ENCODE peak calls at places on chromosomes 2 and 18, in six cellular contexts. One of them, this sample, is unnamed.

GRCh38 chr2:112577756-112578155 is 6.7 kb upstream of the CHCHD5 start:
- DNase-seq in ovary: no peak
- DNase-seq in colonic mucosa: no peak
- DNase-seq in heart left ventricle: no peak
- DNase-seq in MM.1S: no peak
- DNase-seq in A549: no peak
- DNase-seq in this sample: no peak

GRCh38 chr2:16063251-16063850 is 123.0 kb downstream of the MYCN start:
- DNase-seq in ovary: no peak
- DNase-seq in colonic mucosa: no peak
- DNase-seq in heart left ventricle: no peak
- DNase-seq in MM.1S: no peak
- DNase-seq in A549: no peak
- DNase-seq in this sample: no peak

GRCh38 chr2:60553992-60554648 is 666 bp upstream of the BCL11A start:
- DNase-seq in ovary: no peak
- DNase-seq in colonic mucosa: peak; percentile 63
- DNase-seq in heart left ventricle: peak; percentile 79
- DNase-seq in MM.1S: peak; percentile 50
- DNase-seq in A549: no peak
- DNase-seq in this sample: peak; percentile 50

GRCh38 chr18:59008302-59008974 is 131.2 kb upstream of the SEC11C start:
- DNase-seq in ovary: no peak
- DNase-seq in colonic mucosa: no peak
- DNase-seq in heart left ventricle: no peak
- DNase-seq in MM.1S: no peak
- DNase-seq in A549: peak; percentile 77
- DNase-seq in this sample: no peak

GRCh38 chr18:11163668-11164067 is 14.3 kb upstream of the PIEZO2 start:
- DNase-seq in ovary: no peak
- DNase-seq in colonic mucosa: no peak
- DNase-seq in heart left ventricle: peak; percentile 69
- DNase-seq in MM.1S: no peak
- DNase-seq in A549: peak; percentile 18
- DNase-seq in this sample: no peak

GRCh38 chr18:5417342-5417741 is 121.8 kb upstream of the ZBTB14 start:
- DNase-seq in ovary: no peak
- DNase-seq in colonic mucosa: peak; percentile 25
- DNase-seq in heart left ventricle: no peak
- DNase-seq in MM.1S: no peak
- DNase-seq in A549: no peak
- DNase-seq in this sample: no peak

GRCh38 chr2:205792908-205793307 is 110.6 kb downstream of the NRP2 start:
- DNase-seq in ovary: no peak
- DNase-seq in colonic mucosa: no peak
- DNase-seq in heart left ventricle: no peak
- DNase-seq in MM.1S: no peak
- DNase-seq in A549: no peak
- DNase-seq in this sample: no peak

GRCh38 chr18:66533693-66534092 is 70.2 kb downstream of the CDH19 start:
- DNase-seq in ovary: no peak
- DNase-seq in colonic mucosa: no peak
- DNase-seq in heart left ventricle: no peak
- DNase-seq in MM.1S: no peak
- DNase-seq in A549: no peak
- DNase-seq in this sample: no peak

GRCh38 chr2:238069021-238069709 is 8.4 kb downstream of the SCLY start:
- DNase-seq in ovary: no peak
- DNase-seq in colonic mucosa: no peak
- DNase-seq in heart left ventricle: no peak
- DNase-seq in MM.1S: peak; percentile 18
- DNase-seq in A549: no peak
- DNase-seq in this sample: no peak

GRCh38 chr18:49055787-49056186 is 105.0 kb upstream of the SMAD7 start:
- DNase-seq in ovary: no peak
- DNase-seq in colonic mucosa: no peak
- DNase-seq in heart left ventricle: peak; percentile 79
- DNase-seq in MM.1S: no peak
- DNase-seq in A549: no peak
- DNase-seq in this sample: peak; percentile 39

GRCh38 chr2:26848336-26849055 is 564 bp downstream of the DPYSL5 start:
- DNase-seq in ovary: no peak
- DNase-seq in colonic mucosa: no peak
- DNase-seq in heart left ventricle: peak; percentile 67
- DNase-seq in MM.1S: no peak
- DNase-seq in A549: no peak
- DNase-seq in this sample: no peak

GRCh38 chr18:46050268-46050667 is 21.8 kb downstream of the PSTPIP2 start:
- DNase-seq in ovary: no peak
- DNase-seq in colonic mucosa: no peak
- DNase-seq in heart left ventricle: no peak
- DNase-seq in MM.1S: no peak
- DNase-seq in A549: no peak
- DNase-seq in this sample: no peak

GRCh38 chr2:50401772-50402653 is 629.9 kb downstream of the NRXN1 start:
- DNase-seq in ovary: no peak
- DNase-seq in colonic mucosa: peak; percentile 32
- DNase-seq in heart left ventricle: no peak
- DNase-seq in MM.1S: peak; percentile 71
- DNase-seq in A549: peak; percentile 8
- DNase-seq in this sample: peak; percentile 49

GRCh38 chr2:234954551-234954992 is 2.8 kb downstream of the SH3BP4 start:
- DNase-seq in ovary: peak; percentile 56
- DNase-seq in colonic mucosa: no peak
- DNase-seq in heart left ventricle: no peak
- DNase-seq in MM.1S: no peak
- DNase-seq in A549: no peak
- DNase-seq in this sample: no peak

GRCh38 chr2:12555012-12555645 is 161.6 kb upstream of the TRIB2 start:
- DNase-seq in ovary: no peak
- DNase-seq in colonic mucosa: no peak
- DNase-seq in heart left ventricle: no peak
- DNase-seq in MM.1S: no peak
- DNase-seq in A549: no peak
- DNase-seq in this sample: no peak

GRCh38 chr2:29033172-29033571 is 41.2 kb downstream of the PCARE start:
- DNase-seq in ovary: no peak
- DNase-seq in colonic mucosa: no peak
- DNase-seq in heart left ventricle: no peak
- DNase-seq in MM.1S: no peak
- DNase-seq in A549: peak; percentile 66
- DNase-seq in this sample: no peak

GRCh38 chr2:105455488-105455991 is 56.7 kb upstream of the FHL2 start:
- DNase-seq in ovary: peak; percentile 59
- DNase-seq in colonic mucosa: peak; percentile 76
- DNase-seq in heart left ventricle: no peak
- DNase-seq in MM.1S: no peak
- DNase-seq in A549: peak; percentile 77
- DNase-seq in this sample: peak; percentile 48

GRCh38 chr2:240463866-240464481 is 28.5 kb downstream of the GPC1 start:
- DNase-seq in ovary: peak; percentile 10
- DNase-seq in colonic mucosa: peak; percentile 13
- DNase-seq in heart left ventricle: peak; percentile 44
- DNase-seq in MM.1S: no peak
- DNase-seq in A549: no peak
- DNase-seq in this sample: no peak

GRCh38 chr2:41722668-41723369 is 325.0 kb upstream of the PKDCC start:
- DNase-seq in ovary: peak; percentile 48
- DNase-seq in colonic mucosa: no peak
- DNase-seq in heart left ventricle: no peak
- DNase-seq in MM.1S: no peak
- DNase-seq in A549: no peak
- DNase-seq in this sample: no peak

GRCh38 chr2:171598713-171599319 is 76.5 kb downstream of the CYBRD1 start:
- DNase-seq in ovary: no peak
- DNase-seq in colonic mucosa: peak; percentile 46
- DNase-seq in heart left ventricle: no peak
- DNase-seq in MM.1S: peak; percentile 68
- DNase-seq in A549: peak; percentile 78
- DNase-seq in this sample: peak; percentile 36

GRCh38 chr2:47429795-47430194 is 26.8 kb downstream of the MSH2 start:
- DNase-seq in ovary: no peak
- DNase-seq in colonic mucosa: no peak
- DNase-seq in heart left ventricle: no peak
- DNase-seq in MM.1S: no peak
- DNase-seq in A549: no peak
- DNase-seq in this sample: no peak

GRCh38 chr2:39736593-39736992 is 42.5 kb downstream of the THUMPD2 start:
- DNase-seq in ovary: no peak
- DNase-seq in colonic mucosa: no peak
- DNase-seq in heart left ventricle: no peak
- DNase-seq in MM.1S: no peak
- DNase-seq in A549: no peak
- DNase-seq in this sample: no peak

GRCh38 chr2:39741871-39742270 is 37.2 kb downstream of the THUMPD2 start:
- DNase-seq in ovary: no peak
- DNase-seq in colonic mucosa: no peak
- DNase-seq in heart left ventricle: no peak
- DNase-seq in MM.1S: no peak
- DNase-seq in A549: no peak
- DNase-seq in this sample: no peak

GRCh38 chr2:39737661-39738060 is 41.4 kb downstream of the THUMPD2 start:
- DNase-seq in ovary: peak; percentile 22
- DNase-seq in colonic mucosa: no peak
- DNase-seq in heart left ventricle: no peak
- DNase-seq in MM.1S: no peak
- DNase-seq in A549: no peak
- DNase-seq in this sample: no peak

GRCh38 chr2:39739386-39739785 is 39.7 kb downstream of the THUMPD2 start:
- DNase-seq in ovary: no peak
- DNase-seq in colonic mucosa: no peak
- DNase-seq in heart left ventricle: no peak
- DNase-seq in MM.1S: no peak
- DNase-seq in A549: no peak
- DNase-seq in this sample: no peak

GRCh38 chr2:39738941-39739340 is 40.1 kb downstream of the THUMPD2 start:
- DNase-seq in ovary: no peak
- DNase-seq in colonic mucosa: no peak
- DNase-seq in heart left ventricle: no peak
- DNase-seq in MM.1S: no peak
- DNase-seq in A549: no peak
- DNase-seq in this sample: no peak
- H3K9me3 ChIP-seq in ovary: no peaks in the 10 kb centered on the region
- H3K9me3 ChIP-seq in colonic mucosa: no peaks in the 10 kb centered on the region
- H3K9me3 ChIP-seq in heart left ventricle: no peaks in the 10 kb centered on the region
- H3K9me3 ChIP-seq in MM.1S: no peaks in the 10 kb centered on the region
- H3K9me3 ChIP-seq in A549: no peaks in the 10 kb centered on the region
- H3K9me3 ChIP-seq in this sample: no peaks in the 10 kb centered on the region

GRCh38 chr18:33830210-33830609 is 252.2 kb downstream of the ASXL3 start:
- DNase-seq in ovary: no peak
- DNase-seq in colonic mucosa: no peak
- DNase-seq in heart left ventricle: no peak
- DNase-seq in MM.1S: no peak
- DNase-seq in A549: no peak
- DNase-seq in this sample: no peak

GRCh38 chr18:33835419-33835818 is 257.4 kb downstream of the ASXL3 start:
- DNase-seq in ovary: no peak
- DNase-seq in colonic mucosa: no peak
- DNase-seq in heart left ventricle: no peak
- DNase-seq in MM.1S: no peak
- DNase-seq in A549: no peak
- DNase-seq in this sample: no peak

GRCh38 chr18:33837191-33837590 is 259.2 kb downstream of the ASXL3 start:
- DNase-seq in ovary: no peak
- DNase-seq in colonic mucosa: no peak
- DNase-seq in heart left ventricle: no peak
- DNase-seq in MM.1S: no peak
- DNase-seq in A549: no peak
- DNase-seq in this sample: no peak

GRCh38 chr18:33831424-33831823 is 253.4 kb downstream of the ASXL3 start:
- DNase-seq in ovary: no peak
- DNase-seq in colonic mucosa: no peak
- DNase-seq in heart left ventricle: no peak
- DNase-seq in MM.1S: no peak
- DNase-seq in A549: no peak
- DNase-seq in this sample: no peak

DNA sequence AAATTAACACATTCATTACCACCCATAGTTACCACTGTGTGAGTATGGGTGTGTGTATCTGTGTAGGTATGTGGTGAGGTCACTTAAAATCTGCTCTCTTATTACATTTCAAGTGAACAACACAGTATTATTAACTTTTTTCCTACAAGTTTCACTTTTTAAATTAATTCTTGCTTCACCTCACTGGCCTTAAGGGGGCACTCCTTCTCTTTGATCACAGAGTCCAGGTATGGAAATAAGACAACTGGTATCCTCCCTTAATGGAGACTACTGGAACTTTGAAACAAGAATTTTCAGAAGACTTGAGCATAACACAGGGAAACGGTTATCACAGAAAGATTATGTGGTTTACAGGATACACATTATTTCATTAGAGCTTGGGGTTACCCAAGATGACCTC is 255.8 kb downstream of the ASXL3 start:
- DNase-seq in ovary: no peak
- DNase-seq in colonic mucosa: no peak
- DNase-seq in heart left ventricle: no peak
- DNase-seq in MM.1S: no peak
- DNase-seq in A549: no peak
- DNase-seq in this sample: no peak
- TF ChIP-seq CTCF in ovary: no peak
- TF ChIP-seq CTCF in colonic mucosa: no peak
- TF ChIP-seq CTCF in heart left ventricle: no peak
- TF ChIP-seq CTCF in MM.1S: peak; percentile 27
- TF ChIP-seq CTCF in A549: no peak
- TF ChIP-seq CTCF in this sample: no peak

GRCh38 chr2:44398243-44398897 is 36.6 kb downstream of the CAMKMT start:
- DNase-seq in ovary: no peak
- DNase-seq in colonic mucosa: no peak
- DNase-seq in heart left ventricle: no peak
- DNase-seq in MM.1S: no peak
- DNase-seq in A549: no peak
- DNase-seq in this sample: no peak

GRCh38 chr2:44392338-44392943 is 30.7 kb downstream of the CAMKMT start:
- DNase-seq in ovary: no peak
- DNase-seq in colonic mucosa: peak; percentile 41
- DNase-seq in heart left ventricle: no peak
- DNase-seq in MM.1S: peak; percentile 55
- DNase-seq in A549: peak; percentile 21
- DNase-seq in this sample: peak; percentile 44

GRCh38 chr2:44397447-44397846 is 35.7 kb downstream of the CAMKMT start:
- DNase-seq in ovary: no peak
- DNase-seq in colonic mucosa: no peak
- DNase-seq in heart left ventricle: no peak
- DNase-seq in MM.1S: no peak
- DNase-seq in A549: no peak
- DNase-seq in this sample: no peak
- H3K4me3 ChIP-seq in ovary: no peak overlapping the region
- H3K4me3 ChIP-seq in colonic mucosa: no peak overlapping the region
- H3K4me3 ChIP-seq in heart left ventricle: no peak overlapping the region
- H3K4me3 ChIP-seq in MM.1S: no peak overlapping the region
- H3K4me3 ChIP-seq in A549: no peak overlapping the region
- H3K4me3 ChIP-seq in this sample: no peak overlapping the region

DNA sequence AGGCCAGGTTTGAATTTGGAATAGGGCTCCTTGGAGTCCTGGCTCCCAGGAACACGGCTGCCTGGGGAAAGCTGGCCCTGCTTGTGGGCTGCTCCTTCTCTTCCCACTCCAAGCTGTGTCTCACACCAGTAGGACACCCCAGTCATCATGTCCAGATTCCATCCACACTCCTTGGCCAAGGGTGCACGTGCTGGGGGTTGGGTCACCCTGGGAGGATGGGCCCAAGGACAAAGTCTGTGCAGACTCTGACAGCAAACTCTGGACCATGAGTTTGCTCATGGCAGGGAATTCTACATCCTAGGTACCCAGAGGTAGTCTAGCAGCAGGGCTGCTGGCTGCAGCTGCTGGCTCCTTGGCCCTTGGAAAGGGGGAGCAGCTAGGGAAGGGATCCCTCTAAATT is 102.4 kb upstream of the EPAS1 start:
- DNase-seq in ovary: no peak
- DNase-seq in colonic mucosa: no peak
- DNase-seq in heart left ventricle: no peak
- DNase-seq in MM.1S: no peak
- DNase-seq in A549: no peak
- DNase-seq in this sample: no peak
- H3K9me3 ChIP-seq in ovary: no peaks in the 10 kb centered on the region
- H3K9me3 ChIP-seq in colonic mucosa: no peaks in the 10 kb centered on the region
- H3K9me3 ChIP-seq in heart left ventricle: no peaks in the 10 kb centered on the region
- H3K9me3 ChIP-seq in MM.1S: no peaks in the 10 kb centered on the region
- H3K9me3 ChIP-seq in A549: no peaks in the 10 kb centered on the region
- H3K9me3 ChIP-seq in this sample: no peaks in the 10 kb centered on the region

This sample was measured in lung.